ENCODE peak calls at places on chromosomes 12 and 14, in nine cellular contexts. A, I, B, W, P, N, Y, V and O are unnamed samples.

GRCh38 chr12:102811125-102811737 is 105.8 kb downstream of the PAH start:
- DNase-seq in Y (peak), N (peak), I (peak), W (peak), A (peak), B (peak), V (peak), P (peak), O (peak)

GRCh38 chr12:56162468-56163290 is 4.5 kb downstream of the MYL6 start:
- DNase-seq in A (no peak), W (peak), I (peak), B (no peak), N (no peak), V (no peak), Y (peak), P (no peak), O (no peak)

GRCh38 chr14:64730681-64731080 is 26.5 kb downstream of the PLEKHG3 start:
- DNase-seq in N (no peak), Y (no peak), A (no peak), W (no peak), I (no peak), B (no peak), V (no peak), P (no peak), O (no peak)

GRCh38 chr14:90087433-90087832 is 25.6 kb downstream of the KCNK13 start:
- DNase-seq in W (no peak), V (no peak), A (no peak), P (no peak), Y (no peak), B (peak), I (peak), N (no peak), O (no peak)

GRCh38 chr12:98814254-98814653 is 169.2 kb downstream of the APAF1 start:
- DNase-seq in V (no peak), N (no peak), B (peak), W (no peak), P (no peak), Y (no peak), A (no peak), I (no peak), O (no peak)

GRCh38 chr14:89767861-89768268 is 186.7 kb downstream of the EFCAB11 start:
- DNase-seq in I (peak), A (peak), B (peak), P (peak), Y (peak), V (peak), W (peak), N (peak), O (peak)

GRCh38 chr14:56487761-56488160 is 91.8 kb upstream of the TMEM260 start:
- DNase-seq in Y (no peak), I (peak), V (no peak), A (no peak), B (peak), P (no peak), W (no peak), N (no peak), O (no peak)

GRCh38 chr12:117393656-117394055 is 32.2 kb upstream of the NOS1 start:
- DNase-seq in V (no peak), Y (no peak), N (no peak), I (no peak), B (no peak), W (no peak), A (no peak), P (no peak), O (no peak)

GRCh38 chr12:119614705-119615104 is 21.1 kb downstream of the TMEM233 start:
- DNase-seq in W (no peak), B (peak), I (no peak), P (no peak), N (no peak), A (no peak), V (no peak), Y (no peak), O (no peak)

GRCh38 chr14:64554551-64554950 is 4.8 kb downstream of the PPP1R36 start:
- DNase-seq in B (no peak), N (no peak), I (no peak), W (no peak), P (no peak), V (no peak), Y (no peak), A (no peak), O (no peak)

GRCh38 chr12:122836027-122836921 is 1.0 kb downstream of the HIP1R start:
- DNase-seq in Y (peak), P (peak), N (peak), A (peak), V (no peak), I (peak), W (peak), B (peak), O (peak)

GRCh38 chr14:62378057-62378456 is 615.8 kb downstream of the SNAPC1 start:
- DNase-seq in N (no peak), P (no peak), B (no peak), A (no peak), W (no peak), I (no peak), V (no peak), Y (no peak), O (no peak)

GRCh38 chr12:124898200-124898950 is 16.1 kb downstream of the UBC start:
- DNase-seq in P (no peak), I (peak), V (no peak), Y (peak), A (peak), N (peak), W (peak), B (peak), O (peak)

GRCh38 chr12:63964301-63964700 is 119.8 kb downstream of the SRGAP1 start:
- DNase-seq in I (no peak), B (no peak), Y (no peak), N (no peak), W (peak), V (no peak), P (no peak), A (no peak), O (no peak)

GRCh38 chr12:70919597-70920035 is 922 bp downstream of the PTPRR start:
- DNase-seq in W (peak), I (peak), V (no peak), A (no peak), Y (peak), P (peak), N (peak), B (no peak), O (no peak)

GRCh38 chr12:54526800-54527630 is 22.4 kb upstream of the PDE1B start:
- DNase-seq in W (peak), V (peak), B (peak), P (peak), A (peak), N (no peak), I (peak), Y (peak), O (peak)

GRCh38 chr12:22494319-22494718 is 50.0 kb downstream of the C2CD5 start:
- DNase-seq in V (no peak), A (no peak), Y (no peak), N (no peak), I (peak), B (no peak), P (no peak), W (no peak), O (no peak)

GRCh38 chr14:91292476-91292875 is 48.0 kb upstream of the GPR68 start:
- DNase-seq in V (no peak), W (no peak), I (no peak), B (no peak), N (no peak), A (no peak), P (no peak), Y (no peak), O (no peak)
- H3K27ac ChIP-seq in V (no peak), W (no peak), I (no peak), B (no peak), N (no peak), A (no peak), P (no peak), Y (no peak), O (no peak)

GRCh38 chr12:131350943-131351318 is 360.0 kb upstream of the SFSWAP start:
- DNase-seq in Y (no peak), P (no peak), W (no peak), N (no peak), A (no peak), V (no peak), B (no peak), I (no peak), O (no peak)
- TF ChIP-seq EZH2phosphoT487 in Y (no peak), P (no peak), W (no peak), N (no peak), A (no peak), V (no peak), B (no peak), I (no peak), O (no peak)

GRCh38 chr14:60859525-60859924 is 121.4 kb downstream of the TRMT5 start:
- DNase-seq in N (no peak), V (no peak), Y (no peak), P (no peak), W (no peak), B (no peak), A (no peak), I (no peak), O (no peak)

GRCh38 chr14:60861545-60862147 is 119.2 kb downstream of the TRMT5 start:
- DNase-seq in P (no peak), N (no peak), B (no peak), I (no peak), Y (no peak), W (no peak), V (no peak), A (no peak), O (no peak)

GRCh38 chr14:60865378-60866127 is 115.3 kb downstream of the TRMT5 start:
- DNase-seq in W (no peak), A (no peak), I (no peak), N (no peak), Y (no peak), V (no peak), P (no peak), B (no peak), O (no peak)

GRCh38 chr14:60862283-60862682 is 118.6 kb downstream of the TRMT5 start:
- DNase-seq in W (no peak), B (peak), Y (no peak), I (no peak), N (no peak), A (no peak), V (no peak), P (peak), O (no peak)

GRCh38 chr14:60863251-60863650 is 117.6 kb downstream of the TRMT5 start:
- DNase-seq in B (no peak), N (no peak), W (no peak), P (no peak), V (no peak), I (no peak), Y (no peak), A (no peak), O (no peak)
- H3K27ac ChIP-seq in B (no peak), N (no peak), W (no peak), P (no peak), V (no peak), I (no peak), Y (peak), A (no peak), O (no peak)

GRCh38 chr12:109519787-109520186 is 42.4 kb downstream of the UBE3B start:
- DNase-seq in Y (no peak), W (no peak), N (no peak), P (no peak), A (no peak), I (no peak), V (no peak), B (no peak), O (no peak)
- TF ChIP-seq EZH2phosphoT487 in Y (no peak), W (no peak), N (no peak), P (no peak), A (no peak), I (no peak), V (no peak), B (no peak), O (no peak)

DNA sequence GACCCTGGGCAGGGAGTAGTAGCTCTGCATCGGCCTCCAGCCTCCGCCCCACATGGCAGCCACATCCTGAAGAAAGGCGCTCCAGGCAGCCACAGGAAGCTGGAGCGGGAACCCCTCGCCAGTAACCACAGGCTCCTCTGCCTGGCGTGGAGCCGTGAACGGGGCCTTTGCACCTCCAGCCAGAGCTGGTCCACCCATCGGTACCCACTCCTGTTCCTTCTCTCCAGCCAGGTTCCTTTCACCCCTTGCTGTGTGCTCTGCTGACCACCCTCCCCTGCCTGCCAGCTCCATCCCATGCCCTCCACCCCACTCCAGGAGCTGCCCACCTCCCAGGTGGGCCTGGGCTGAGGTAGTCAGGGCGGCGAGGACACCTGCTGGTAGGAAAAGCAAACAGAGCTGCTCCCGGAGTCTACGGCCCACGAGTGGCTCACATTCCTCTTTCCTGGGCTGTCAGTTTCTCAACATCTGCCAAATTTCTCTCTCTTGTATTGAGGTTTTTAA is 2.7 kb downstream of the TGFB3 start:
- DNase-seq in N (peak), P (peak), A (peak), W (peak), I (peak), V (no peak), B (peak), Y (peak), O (no peak)
- H3K27ac ChIP-seq in N (no peak), P (no peak), A (no peak), W (no peak), I (no peak), V (no peak), B (no peak), Y (no peak), O (no peak)

GRCh38 chr12:5627053-5627630 is 195.2 kb downstream of the NTF3 start:
- DNase-seq in V (no peak), N (no peak), A (no peak), W (no peak), P (no peak), B (no peak), Y (no peak), I (no peak), O (no peak)

GRCh38 chr12:5630101-5630500 is 198.2 kb downstream of the NTF3 start:
- DNase-seq in A (no peak), B (no peak), V (no peak), W (no peak), P (no peak), Y (no peak), N (no peak), I (no peak), O (no peak)

GRCh38 chr12:5626146-5626545 is 194.2 kb downstream of the NTF3 start:
- DNase-seq in P (no peak), B (no peak), W (no peak), A (no peak), N (no peak), I (no peak), V (no peak), Y (no peak), O (no peak)

GRCh38 chr12:5624873-5625272 is 193.0 kb downstream of the NTF3 start:
- DNase-seq in I (no peak), V (no peak), Y (no peak), P (no peak), W (no peak), A (no peak), B (no peak), N (no peak), O (no peak)

GRCh38 chr12:5628501-5628900 is 196.6 kb downstream of the NTF3 start:
- DNase-seq in B (no peak), N (no peak), Y (no peak), A (no peak), V (no peak), I (no peak), P (no peak), W (no peak), O (no peak)
- TF ChIP-seq EZH2phosphoT487 in B (no peak), N (no peak), Y (no peak), A (no peak), V (no peak), I (no peak), P (no peak), W (no peak), O (no peak)

DNA sequence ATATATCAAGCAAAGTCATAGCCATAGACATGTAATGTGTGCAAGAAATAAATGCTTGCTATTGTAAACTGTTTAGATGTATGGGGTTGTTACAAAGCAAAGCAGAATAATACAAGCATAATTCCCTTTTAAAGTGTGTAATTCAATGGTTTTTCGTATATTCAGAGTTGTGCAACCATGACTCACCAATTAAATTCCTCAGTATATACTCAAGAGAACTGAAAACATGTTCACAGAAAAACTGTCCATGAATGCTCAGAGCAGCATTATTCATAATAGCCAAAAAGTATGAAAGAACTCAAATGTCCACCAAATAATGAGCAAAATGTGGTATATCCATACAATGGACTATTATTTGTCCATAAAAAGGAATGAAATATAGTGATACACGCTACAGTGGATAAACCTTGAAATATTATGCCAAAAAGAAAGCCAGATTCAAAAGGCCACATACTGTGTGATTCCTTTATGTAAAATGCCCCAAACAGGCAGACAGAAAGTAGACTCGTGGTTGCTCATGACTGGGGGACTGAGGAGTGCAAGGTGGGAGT is 9.3 kb downstream of the GXYLT1 start:
- DNase-seq in I (peak), W (no peak), B (peak), N (no peak), Y (no peak), A (no peak), V (no peak), P (no peak), O (no peak)
- H3K27ac ChIP-seq in I (peak), W (no peak), B (no peak), N (peak), Y (no peak), A (no peak), V (no peak), P (no peak), O (no peak)

DNA sequence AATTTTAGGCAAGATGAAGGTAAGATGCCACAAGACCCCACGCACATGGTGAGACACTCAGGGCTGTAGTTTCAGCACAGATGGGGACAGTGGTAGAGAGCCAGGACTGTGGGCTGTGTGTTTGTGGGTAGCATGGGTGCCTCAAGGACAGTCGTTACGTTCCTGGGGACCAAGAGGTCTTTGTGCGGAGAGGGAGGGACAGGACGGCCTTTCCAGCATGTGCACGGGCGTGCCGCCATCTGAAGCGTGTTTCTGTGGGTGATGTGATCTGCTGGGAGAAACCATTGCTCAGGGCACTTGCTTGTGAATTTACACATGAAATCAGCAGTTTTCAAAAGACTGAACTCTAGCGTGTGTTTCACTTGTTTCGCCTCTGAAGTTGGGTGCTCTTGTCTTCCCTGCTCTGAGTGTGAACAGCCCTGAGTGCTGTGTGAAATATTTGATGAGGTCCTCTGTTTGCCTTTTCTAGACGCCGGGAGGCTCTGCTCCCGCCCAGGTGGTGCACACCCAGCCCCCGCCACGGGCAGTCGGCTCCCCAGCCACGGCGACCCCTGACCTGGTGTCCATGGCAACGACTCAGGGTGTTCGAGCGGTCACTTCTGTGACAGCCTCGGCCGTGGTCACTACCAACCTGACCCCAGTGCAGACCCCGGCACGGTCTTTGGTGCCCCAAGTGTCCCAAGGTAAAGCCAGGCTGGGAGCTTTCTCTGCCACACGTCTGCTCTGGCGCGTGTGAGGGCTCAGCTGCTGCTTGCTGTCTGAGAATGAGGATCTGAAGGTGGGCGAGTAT is 82.3 kb downstream of the DDX51 start:
- DNase-seq in W (no peak), B (no peak), V (no peak), N (no peak), P (no peak), Y (no peak), A (no peak), I (no peak), O (no peak)
- TF ChIP-seq EZH2phosphoT487 in W (no peak), B (no peak), V (no peak), N (no peak), P (no peak), Y (no peak), A (no peak), I (no peak), O (no peak)

DNA sequence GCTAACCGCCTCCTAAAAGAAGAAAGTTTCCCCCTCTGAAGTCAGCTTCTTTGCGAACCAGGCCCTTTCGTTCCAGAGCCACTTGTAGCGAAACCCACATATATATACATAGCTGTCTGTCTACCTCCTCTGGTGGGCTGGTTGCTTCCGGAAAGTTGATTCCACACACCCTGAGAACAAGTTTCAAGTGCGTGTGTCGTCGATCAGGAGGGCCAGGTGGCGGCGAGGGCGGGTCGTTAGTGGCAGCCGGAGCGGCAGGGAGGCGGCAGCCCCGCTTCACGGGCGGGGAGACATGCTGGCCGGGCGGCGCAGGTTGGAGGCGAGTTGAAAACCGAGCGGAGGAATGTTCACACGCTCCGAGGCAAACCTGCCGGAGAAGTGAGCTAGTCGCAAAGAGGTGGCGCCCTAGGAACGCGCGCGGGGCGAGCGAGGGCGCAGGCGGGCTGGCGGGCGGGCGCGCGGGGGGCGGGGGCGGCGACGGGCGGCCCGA is 2.6 kb downstream of the PTHLH start:
- DNase-seq in V (peak), B (peak), I (peak), P (peak), N (no peak), A (no peak), Y (peak), W (peak), O (peak)
- H3K27ac ChIP-seq in V (no peak), B (peak), I (peak), P (peak), N (peak), A (no peak), Y (no peak), W (no peak), O (peak)

DNA sequence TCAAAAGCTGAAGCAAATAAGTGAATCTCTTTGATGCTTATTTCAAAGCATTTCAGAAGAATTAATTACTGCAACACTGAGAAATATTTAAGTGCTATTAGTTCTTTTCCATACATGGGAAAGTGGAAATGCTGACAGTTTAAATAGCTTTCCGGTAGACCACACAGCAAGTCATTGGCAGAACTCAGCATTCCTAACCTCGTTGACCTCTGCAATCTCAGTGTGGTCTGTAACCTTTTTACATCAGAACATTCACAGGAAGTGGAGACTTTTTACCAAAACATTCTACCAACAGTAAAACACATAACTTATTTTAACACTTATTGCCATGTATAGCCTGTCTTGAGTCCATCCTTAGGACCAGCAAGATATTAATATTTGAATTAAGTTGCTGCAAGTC is 249.5 kb upstream of the DCN start:
- DNase-seq in W (peak), I (no peak), P (no peak), B (no peak), N (no peak), Y (peak), V (no peak), A (no peak), O (no peak)
- TF ChIP-seq EZH2phosphoT487 in W (no peak), I (no peak), P (no peak), B (no peak), N (no peak), Y (no peak), V (no peak), A (no peak), O (no peak)